ENCODE peak calls at places on chromosomes 13 and 19, in nine cellular contexts. X, M, G, A, T, J, V, Y and L are unnamed samples.

GRCh38 chr19:35462476-35462953 is 14.5 kb downstream of the FFAR2 start:
- DNase-seq in M (no peak), J (no peak), A (peak), G (no peak), T (no peak), X (peak), Y (no peak), V (no peak), L (peak)

GRCh38 chr13:48006396-48006795 is 5.3 kb upstream of the SUCLA2 start:
- DNase-seq in G (no peak), V (no peak), Y (no peak), J (no peak), T (no peak), M (no peak), A (no peak), X (no peak), L (no peak)

GRCh38 chr13:77391475-77391874 is 64.6 kb upstream of the MYCBP2 start:
- DNase-seq in A (no peak), J (no peak), V (no peak), M (no peak), X (no peak), Y (no peak), G (no peak), T (no peak), L (no peak)

GRCh38 chr19:15403151-15403531 is 15.6 kb downstream of the AKAP8L start:
- DNase-seq in V (no peak), X (no peak), M (no peak), Y (no peak), J (no peak), T (no peak), A (no peak), G (no peak), L (no peak)

GRCh38 chr13:20398459-20398858 is 127.2 kb downstream of the CRYL1 start:
- DNase-seq in Y (no peak), G (peak), V (no peak), M (no peak), A (no peak), X (no peak), T (no peak), J (no peak), L (no peak)

GRCh38 chr19:30718728-30719127 is 346.5 kb downstream of the ZNF536 start:
- DNase-seq in M (no peak), X (no peak), Y (no peak), A (no peak), T (no peak), G (no peak), V (no peak), J (no peak), L (no peak)

GRCh38 chr19:55484571-55485438 is at the start of gene NAT14:
- DNase-seq in A (peak), T (peak), V (peak), M (peak), X (peak), Y (peak), G (peak), J (peak), L (peak)

GRCh38 chr19:17327654-17328516 is 6.8 kb downstream of the ANO8 start:
- DNase-seq in G (peak), J (no peak), Y (no peak), T (no peak), V (no peak), A (peak), M (peak), X (peak), L (no peak)

GRCh38 chr19:10074153-10074552 is 12.0 kb upstream of the SHFL start:
- DNase-seq in M (no peak), X (peak), J (peak), G (no peak), Y (no peak), T (no peak), V (no peak), A (peak), L (no peak)

GRCh38 chr13:29569253-29570057 is 26.0 kb downstream of the SLC7A1 start:
- DNase-seq in G (no peak), X (no peak), Y (no peak), V (no peak), J (no peak), A (no peak), T (no peak), M (no peak), L (no peak)

GRCh38 chr19:8702350-8702749 is 3.8 kb upstream of the ACTL9 start:
- DNase-seq in G (no peak), V (no peak), J (no peak), T (no peak), Y (peak), X (peak), A (peak), M (no peak), L (peak)

GRCh38 chr13:36758345-36758744 is 60.7 kb upstream of the RFXAP start:
- DNase-seq in M (no peak), Y (no peak), G (no peak), A (no peak), X (no peak), J (peak), T (no peak), V (no peak), L (no peak)

GRCh38 chr13:79782541-79783216 is 301.7 kb downstream of the NDFIP2 start:
- DNase-seq in M (peak), T (no peak), Y (no peak), G (peak), V (no peak), A (no peak), X (no peak), J (peak), L (no peak)

GRCh38 chr13:45136741-45137500 is 16.6 kb downstream of the GTF2F2 start:
- DNase-seq in J (no peak), G (no peak), T (no peak), V (no peak), X (no peak), A (no peak), Y (no peak), M (no peak), L (no peak)

GRCh38 chr19:33797821-33798633 is 1.4 kb downstream of the KCTD15 start:
- DNase-seq in M (peak), G (peak), J (no peak), V (no peak), T (peak), Y (no peak), X (peak), A (no peak), L (peak)

GRCh38 chr19:39038098-39038497 is 5.7 kb upstream of the FBXO27 start:
- DNase-seq in G (no peak), J (no peak), A (no peak), T (peak), M (peak), Y (no peak), X (peak), V (no peak), L (no peak)